ENCODE peak calls at places on chromosomes 12 and 14, in seven cellular contexts. O is A549, Y is K562, H is IMR-90, G is GM12878, M is HepG2, X is SK-N-SH. I is an unnamed sample.

GRCh38 chr14:102258136-102258535 is 46.8 kb downstream of the MOK start:
- DNase-seq in O (no peak), Y (no peak), H (no peak), X (no peak), G (no peak), M (no peak), I (no peak)

GRCh38 chr12:1313906-1314305 is 280.5 kb downstream of the FBXL14 start:
- DNase-seq in Y (no peak), G (no peak), X (no peak), H (no peak), O (no peak), M (no peak), I (no peak)

GRCh38 chr12:119225454-119225853 is 46.7 kb downstream of the HSPB8 start:
- DNase-seq in G (no peak), X (no peak), O (no peak), Y (no peak), M (no peak), H (no peak), I (peak)

GRCh38 chr14:102775855-102776760 is 1.1 kb upstream of the TRAF3 start:
- DNase-seq in G (no peak), O (no peak), X (no peak), H (peak), Y (no peak), M (peak), I (no peak)

GRCh38 chr12:40248585-40249297 is 23.9 kb downstream of the LRRK2 start:
- DNase-seq in H (no peak), Y (no peak), G (no peak), X (no peak), M (no peak), O (no peak), I (no peak)

GRCh38 chr12:47441490-47441889 is 264.3 kb downstream of the RPAP3 start:
- DNase-seq in H (no peak), X (no peak), G (no peak), M (no peak), O (no peak), Y (no peak), I (no peak)

GRCh38 chr12:84891106-84891838 is 21.3 kb downstream of the SLC6A15 start:
- DNase-seq in G (no peak), H (peak), X (no peak), O (no peak), Y (no peak), M (no peak), I (no peak)

GRCh38 chr12:129771238-129771637 is 132.6 kb downstream of the TMEM132D start:
- DNase-seq in M (no peak), G (no peak), H (no peak), X (no peak), Y (no peak), O (no peak), I (peak)

GRCh38 chr12:131471271-131471905 is 239.5 kb upstream of the SFSWAP start:
- DNase-seq in X (no peak), M (no peak), H (no peak), Y (no peak), G (no peak), O (no peak), I (no peak)

GRCh38 chr14:75182820-75183219 is 6.4 kb upstream of the TMED10 start:
- DNase-seq in O (no peak), M (peak), G (no peak), Y (no peak), X (no peak), H (peak), I (no peak)

GRCh38 chr14:82796081-82796480 is 1262.4 kb upstream of the SEL1L start:
- DNase-seq in Y (no peak), H (no peak), G (no peak), O (no peak), M (no peak), X (no peak), I (no peak)

GRCh38 chr12:113852695-113853490 is 113.2 kb downstream of the RBM19 start:
- DNase-seq in M (no peak), H (no peak), Y (no peak), X (no peak), O (no peak), G (no peak), I (no peak)

GRCh38 chr12:44812062-44812461 is 64.1 kb downstream of the NELL2 start:
- DNase-seq in H (no peak), M (no peak), O (no peak), X (no peak), Y (no peak), G (no peak), I (no peak)

DNA sequence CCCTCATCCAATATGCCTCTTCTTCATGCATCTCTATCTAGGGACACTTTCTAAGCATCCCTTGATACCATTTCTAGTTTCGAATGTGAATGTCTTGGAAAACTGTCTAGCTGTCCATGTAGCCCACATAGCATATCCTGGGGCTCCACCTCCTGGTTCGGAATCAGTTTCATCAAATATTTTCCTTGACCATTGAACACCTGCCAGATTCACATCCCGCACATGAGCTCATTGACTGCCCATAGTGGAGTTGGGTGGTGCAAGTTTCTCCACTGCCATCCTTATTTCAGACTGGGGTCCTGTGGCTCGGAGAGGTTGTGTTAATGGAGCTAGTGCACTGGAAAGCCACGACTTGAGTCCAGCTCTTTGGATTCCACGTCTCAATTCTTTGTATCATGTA is 58.6 kb upstream of the TMEM263 start:
- DNase-seq in X (peak), Y (no peak), O (no peak), G (no peak), H (peak), M (peak), I (no peak)
- TF ChIP-seq RFX5 in X (no peak), Y (no peak), O (no peak), G (no peak), H (no peak), M (no peak), I (no peak)

DNA sequence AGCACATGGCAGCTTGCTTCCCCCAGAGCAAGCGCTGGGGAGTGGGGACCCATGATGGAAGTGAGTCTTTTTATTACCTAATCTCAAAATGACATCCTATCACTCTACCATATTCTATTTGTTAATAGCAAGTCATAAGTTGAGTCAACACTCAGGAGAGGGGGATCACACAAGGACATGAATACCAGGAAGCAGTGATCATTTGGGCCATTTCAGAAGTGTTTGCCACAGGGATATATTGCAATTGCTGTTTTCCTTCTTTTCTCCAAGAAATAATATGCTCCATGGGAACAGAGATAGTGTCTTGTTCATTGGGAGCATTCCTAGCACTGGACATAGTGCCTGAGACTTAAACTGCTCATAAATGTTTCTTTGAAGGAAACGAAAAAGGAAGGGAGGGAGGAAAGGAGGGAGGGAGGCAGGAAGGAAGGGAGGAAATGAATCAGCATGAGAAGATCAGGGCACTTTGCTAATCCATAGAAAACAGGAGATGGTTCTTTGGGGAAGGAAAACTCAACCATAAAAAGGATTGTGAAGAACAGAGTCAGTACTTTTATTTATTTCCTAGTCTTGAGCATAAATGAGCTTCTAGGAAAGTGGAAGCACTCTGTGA is 39.2 kb upstream of the EEA1 start:
- DNase-seq in X (no peak), G (no peak), Y (no peak), M (no peak), O (no peak), H (peak), I (no peak)
- TF ChIP-seq RFX5 in X (no peak), G (no peak), Y (no peak), M (no peak), O (no peak), H (no peak), I (no peak)

GRCh38 chr12:92973614-92974013 is 44.5 kb upstream of the EEA1 start:
- DNase-seq in O (no peak), G (peak), X (no peak), M (peak), Y (no peak), H (peak), I (no peak)

GRCh38 chr12:92974759-92975158 is 45.7 kb upstream of the EEA1 start:
- DNase-seq in Y (no peak), H (no peak), G (no peak), X (no peak), O (no peak), M (no peak), I (no peak)

GRCh38 chr12:92978607-92979006 is 49.5 kb upstream of the EEA1 start:
- DNase-seq in X (no peak), G (no peak), Y (no peak), O (no peak), M (no peak), H (no peak), I (no peak)

GRCh38 chr12:92971869-92972524 is 42.9 kb upstream of the EEA1 start:
- DNase-seq in M (no peak), G (no peak), H (peak), X (no peak), Y (no peak), O (no peak), I (no peak)

DNA sequence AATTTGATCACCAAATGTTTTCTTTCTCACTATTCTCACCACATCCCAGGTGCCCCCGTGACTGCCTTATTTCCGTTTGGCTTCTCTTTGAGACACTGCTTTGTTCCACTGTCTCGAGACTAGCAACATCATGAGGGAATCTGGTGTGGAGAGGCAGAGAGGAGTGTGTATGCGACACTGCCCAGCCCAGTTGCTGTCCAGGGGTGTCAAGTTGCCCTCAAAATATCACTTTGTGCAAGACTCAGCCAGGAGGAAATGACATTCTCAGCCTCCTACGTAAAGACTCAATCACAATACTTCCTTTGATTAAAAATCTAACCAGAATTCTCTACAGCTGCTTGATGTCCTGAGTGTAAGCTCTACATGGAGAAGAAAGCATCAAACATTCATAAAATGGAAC is 48.2 kb upstream of the EEA1 start:
- DNase-seq in M (no peak), H (no peak), G (no peak), X (no peak), O (no peak), Y (no peak), I (no peak)
- TF ChIP-seq RFX5 in M (no peak), H (no peak), G (no peak), X (no peak), O (no peak), Y (no peak), I (no peak)

GRCh38 chr14:20501346-20501745 is 4.0 kb upstream of the RNASE10 start:
- DNase-seq in Y (no peak), G (no peak), H (peak), O (no peak), X (no peak), M (no peak), I (no peak)
- TF ChIP-seq RFX5 in Y (no peak), G (no peak), H (no peak), O (no peak), X (no peak), M (no peak), I (no peak)

GRCh38 chr14:55535521-55536207 is 44.3 kb upstream of the KTN1 start:
- DNase-seq in G (no peak), M (no peak), X (no peak), Y (no peak), O (no peak), H (peak), I (no peak)

GRCh38 chr14:55536208-55536708 is 43.7 kb upstream of the KTN1 start:
- DNase-seq in Y (no peak), M (no peak), X (no peak), H (no peak), O (no peak), G (no peak), I (no peak)

GRCh38 chr14:55533960-55534359 is 46.0 kb upstream of the KTN1 start:
- DNase-seq in X (no peak), O (no peak), G (no peak), M (no peak), Y (no peak), H (no peak), I (no peak)

GRCh38 chr14:55530464-55530863 is 49.5 kb upstream of the KTN1 start:
- DNase-seq in M (no peak), X (no peak), H (no peak), O (no peak), G (no peak), Y (no peak), I (no peak)

GRCh38 chr14:55532645-55533309 is 47.2 kb upstream of the KTN1 start:
- DNase-seq in Y (no peak), O (no peak), G (no peak), H (no peak), M (no peak), X (no peak), I (peak)
- TF ChIP-seq RFX5 in Y (no peak), O (no peak), G (no peak), H (no peak), M (no peak), X (no peak), I (no peak)

DNA sequence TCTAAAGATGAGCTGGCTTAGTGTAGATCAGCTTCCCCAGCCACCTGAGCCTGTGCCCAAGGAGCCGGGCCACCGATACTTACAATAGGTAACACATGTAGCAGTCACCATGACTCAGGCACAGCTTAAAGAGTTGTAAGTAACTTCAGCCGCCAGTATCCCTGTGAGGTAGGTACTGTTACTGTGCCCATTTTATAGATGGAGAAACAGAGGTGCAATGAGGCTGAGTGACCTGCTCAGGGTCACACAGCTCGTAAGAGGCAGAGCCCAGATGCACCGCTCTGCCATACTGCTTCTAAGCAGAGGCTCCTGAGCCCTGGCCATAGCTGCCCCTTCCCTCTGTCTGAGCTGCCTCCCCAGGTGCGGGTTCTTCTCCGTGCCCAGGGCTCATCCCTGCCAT is 58.5 kb downstream of the IQSEC3 start:
- DNase-seq in O (no peak), Y (no peak), G (no peak), H (no peak), X (no peak), M (no peak), I (no peak)
- TF ChIP-seq RFX5 in O (no peak), Y (no peak), G (no peak), H (no peak), X (no peak), M (no peak), I (no peak)

I was measured in H1.